ENCODE peak calls at places on chromosomes 13 and 19, in four cellular contexts. T, C, M and F are unnamed samples.

GRCh38 chr19:42276821-42277220 is 7.8 kb downstream of the CIC start:
- DNase-seq in T (no peak), C (peak), M (no peak), F (no peak)

GRCh38 chr13:66341978-66342377 is 888.2 kb downstream of the PCDH9 start:
- DNase-seq in T (no peak), C (no peak), M (no peak), F (no peak)

GRCh38 chr19:10780368-10780767 is 55.6 kb downstream of the TMED1 start:
- DNase-seq in T (no peak), C (no peak), M (no peak), F (peak)

GRCh38 chr19:11269408-11269807 is 7.1 kb upstream of the DOCK6 start:
- DNase-seq in T (no peak), C (no peak), M (no peak), F (no peak)

GRCh38 chr13:54415753-54416366 is 1387.2 kb downstream of the OLFM4 start:
- DNase-seq in T (no peak), C (no peak), M (no peak), F (no peak)

GRCh38 chr13:113650275-113650674 is 7.7 kb downstream of the ATP4B start:
- DNase-seq in T (no peak), C (no peak), M (no peak), F (no peak)

GRCh38 chr13:106096661-106097092 is 438.8 kb downstream of the EFNB2 start:
- DNase-seq in T (no peak), C (no peak), M (no peak), F (no peak)

GRCh38 chr19:16327911-16328823 is 3.5 kb downstream of the KLF2 start:
- DNase-seq in T (peak), C (no peak), M (no peak), F (peak)

GRCh38 chr19:40398417-40399056 is 8.6 kb upstream of the HIPK4 start:
- DNase-seq in T (no peak), C (no peak), M (peak), F (peak)

GRCh38 chr19:11197291-11198174 is at the start of gene KANK2:
- DNase-seq in T (peak), C (peak), M (peak), F (no peak)

GRCh38 chr19:611506-611869 is 21.8 kb downstream of the HCN2 start:
- DNase-seq in T (no peak), C (peak), M (no peak), F (no peak)

GRCh38 chr19:17835182-17836006 is 12.4 kb downstream of the JAK3 start:
- DNase-seq in T (no peak), C (no peak), M (no peak), F (no peak)

GRCh38 chr19:18520848-18521691 is 800 bp downstream of the ELL start:
- DNase-seq in T (peak), C (no peak), M (no peak), F (peak)